ENCODE peak calls at places on chromosomes 4 and X, in nine cellular contexts. F, A, K, J, C, X, W, V and B are unnamed samples.

GRCh38 chrX:15151267-15152196 is 118.4 kb downstream of the ASB9 start:
- DNase-seq in F (no peak), A (no peak), K (no peak), J (no peak), C (no peak), X (no peak), W (peak), V (peak), B (no peak)

GRCh38 chr4:165537028-165537648 is 158.3 kb downstream of the CPE start:
- DNase-seq in F (no peak), A (peak), K (peak), J (no peak), C (peak), X (peak), W (no peak), V (peak), B (no peak)

GRCh38 chr4:182493377-182493776 is 250.2 kb downstream of the TENM3 start:
- DNase-seq in F (no peak), A (no peak), K (no peak), J (no peak), C (no peak), X (no peak), W (no peak), V (no peak), B (no peak)

GRCh38 chr4:75723117-75723801 is 1.1 kb upstream of the USO1 start:
- DNase-seq in F (no peak), A (no peak), K (no peak), J (no peak), C (peak), X (peak), W (no peak), V (no peak), B (no peak)

GRCh38 chrX:153307546-153308175 is 13.9 kb downstream of the PNMA6F start:
- DNase-seq in F (no peak), A (no peak), K (no peak), J (no peak), C (no peak), X (no peak), W (no peak), V (no peak), B (no peak)

GRCh38 chr4:184021389-184021788 is 116.3 kb downstream of the STOX2 start:
- DNase-seq in F (no peak), A (no peak), K (no peak), J (no peak), C (no peak), X (no peak), W (no peak), V (no peak), B (no peak)

GRCh38 chr4:151218343-151218742 is 58.6 kb upstream of the PRSS48 start:
- DNase-seq in F (no peak), A (no peak), K (no peak), J (no peak), C (no peak), X (peak), W (no peak), V (no peak), B (no peak)

GRCh38 chr4:128247906-128248305 is 39.7 kb downstream of the PGRMC2 start:
- DNase-seq in F (no peak), A (no peak), K (no peak), J (no peak), C (no peak), X (no peak), W (no peak), V (no peak), B (no peak)

GRCh38 chrX:129600981-129601424 is 53.8 kb downstream of the APLN start:
- DNase-seq in F (no peak), A (no peak), K (peak), J (no peak), C (peak), X (peak), W (no peak), V (peak), B (no peak)

GRCh38 chr4:171813195-171813955 is at the start of gene GALNTL6:
- DNase-seq in F (no peak), A (no peak), K (no peak), J (no peak), C (peak), X (peak), W (no peak), V (no peak), B (no peak)

GRCh38 chrX:102517331-102517730 is 792 bp upstream of the TMSB15A start:
- DNase-seq in F (no peak), A (no peak), K (peak), J (no peak), C (no peak), X (peak), W (no peak), V (peak), B (no peak)

GRCh38 chr4:74682567-74683359 is 111.6 kb downstream of the BTC start:
- DNase-seq in F (no peak), A (no peak), K (no peak), J (peak), C (peak), X (peak), W (no peak), V (peak), B (peak)

GRCh38 chr4:98363431-98363830 is 102.2 kb downstream of the RAP1GDS1 start:
- DNase-seq in F (no peak), A (no peak), K (no peak), J (no peak), C (no peak), X (no peak), W (no peak), V (no peak), B (no peak)

GRCh38 chr4:42490015-42490414 is 92.7 kb downstream of the SHISA3 start:
- DNase-seq in F (no peak), A (no peak), K (no peak), J (no peak), C (no peak), X (no peak), W (no peak), V (no peak), B (no peak)

GRCh38 chr4:177405508-177405907 is 36.7 kb downstream of the AGA start:
- DNase-seq in F (no peak), A (no peak), K (no peak), J (no peak), C (no peak), X (no peak), W (no peak), V (no peak), B (no peak)

GRCh38 chr4:125704726-125705125 is 390.0 kb downstream of the FAT4 start:
- DNase-seq in F (no peak), A (no peak), K (no peak), J (no peak), C (no peak), X (peak), W (no peak), V (no peak), B (no peak)

GRCh38 chrX:118226060-118226428 is 109.4 kb upstream of the KLHL13 start:
- DNase-seq in F (no peak), A (no peak), K (no peak), J (no peak), C (no peak), X (no peak), W (no peak), V (peak), B (no peak)

GRCh38 chr4:76562851-76563803 is 128.1 kb downstream of the SHROOM3 start:
- DNase-seq in F (no peak), A (no peak), K (no peak), J (peak), C (no peak), X (peak), W (no peak), V (no peak), B (no peak)

GRCh38 chr4:82906469-82906868 is 5.9 kb downstream of the THAP9 start:
- DNase-seq in F (no peak), A (no peak), K (no peak), J (no peak), C (no peak), X (no peak), W (no peak), V (no peak), B (no peak)

GRCh38 chr4:180967936-180968335 is 1275.3 kb upstream of the TENM3 start:
- DNase-seq in F (no peak), A (no peak), K (no peak), J (no peak), C (no peak), X (no peak), W (no peak), V (no peak), B (no peak)

GRCh38 chr4:114386637-114387233 is 211.9 kb upstream of the UGT8 start:
- DNase-seq in F (no peak), A (no peak), K (peak), J (no peak), C (peak), X (peak), W (no peak), V (peak), B (no peak)

GRCh38 chr4:10045481-10045880 is 24.2 kb upstream of the SLC2A9 start:
- DNase-seq in F (no peak), A (no peak), K (no peak), J (no peak), C (no peak), X (peak), W (no peak), V (peak), B (peak)

GRCh38 chr4:100379583-100380105 is 138.2 kb downstream of the EMCN start:
- DNase-seq in F (no peak), A (no peak), K (no peak), J (no peak), C (no peak), X (no peak), W (no peak), V (no peak), B (no peak)

GRCh38 chr4:21780158-21780557 is 168.4 kb downstream of the KCNIP4 start:
- DNase-seq in F (no peak), A (no peak), K (no peak), J (no peak), C (no peak), X (no peak), W (no peak), V (no peak), B (no peak)

GRCh38 chr4:66564901-66565648 is 894.8 kb upstream of the EPHA5 start:
- DNase-seq in F (no peak), A (no peak), K (no peak), J (no peak), C (peak), X (peak), W (no peak), V (no peak), B (no peak)

GRCh38 chr4:75653845-75654503 is 19.2 kb downstream of the G3BP2 start:
- DNase-seq in F (no peak), A (no peak), K (no peak), J (no peak), C (no peak), X (peak), W (no peak), V (no peak), B (no peak)

GRCh38 chrX:134733595-134733994 is 75.3 kb upstream of the PLAC1 start:
- DNase-seq in F (no peak), A (no peak), K (no peak), J (no peak), C (no peak), X (no peak), W (no peak), V (no peak), B (no peak)